ENCODE peak calls at places on chromosomes 1 and 21, in seven cellular contexts. One of them, this sample, is unnamed.

GRCh38 chr1:174401075-174401474 is 46.7 kb upstream of the GPR52 start:
- DNase-seq in HEK293T: no peak
- DNase-seq in AG04450: no peak
- DNase-seq in AG08396: no peak
- DNase-seq in foreskin fibroblast: no peak
- DNase-seq in stromal cell of bone marrow: no peak
- DNase-seq in astrocyte of the spinal cord: no peak
- DNase-seq in this sample: no peak

GRCh38 chr1:180157108-180157507 is 2.4 kb downstream of the QSOX1 start:
- DNase-seq in HEK293T: no peak
- DNase-seq in AG04450: no peak
- DNase-seq in AG08396: peak; percentile 64
- DNase-seq in foreskin fibroblast: peak; percentile 40
- DNase-seq in stromal cell of bone marrow: peak; percentile 33
- DNase-seq in astrocyte of the spinal cord: peak; percentile 64
- DNase-seq in this sample: peak; percentile 16

GRCh38 chr1:151816548-151816947 is 11.3 kb upstream of the LINGO4 start:
- DNase-seq in HEK293T: no peak
- DNase-seq in AG04450: no peak
- DNase-seq in AG08396: no peak
- DNase-seq in foreskin fibroblast: no peak
- DNase-seq in stromal cell of bone marrow: no peak
- DNase-seq in astrocyte of the spinal cord: no peak
- DNase-seq in this sample: no peak

GRCh38 chr1:46194641-46195179 is 3.5 kb downstream of the POMGNT1 start:
- DNase-seq in HEK293T: no peak
- DNase-seq in AG04450: no peak
- DNase-seq in AG08396: no peak
- DNase-seq in foreskin fibroblast: no peak
- DNase-seq in stromal cell of bone marrow: no peak
- DNase-seq in astrocyte of the spinal cord: no peak
- DNase-seq in this sample: no peak

GRCh38 chr1:74363220-74363619 is 128.0 kb downstream of the TNNI3K start:
- DNase-seq in HEK293T: no peak
- DNase-seq in AG04450: no peak
- DNase-seq in AG08396: no peak
- DNase-seq in foreskin fibroblast: no peak
- DNase-seq in stromal cell of bone marrow: no peak
- DNase-seq in astrocyte of the spinal cord: no peak
- DNase-seq in this sample: no peak

GRCh38 chr1:101109791-101110190 is 84.2 kb upstream of the DPH5 start:
- DNase-seq in HEK293T: no peak
- DNase-seq in AG04450: no peak
- DNase-seq in AG08396: no peak
- DNase-seq in foreskin fibroblast: no peak
- DNase-seq in stromal cell of bone marrow: no peak
- DNase-seq in astrocyte of the spinal cord: no peak
- DNase-seq in this sample: no peak

GRCh38 chr1:1869459-1869858 is 21.4 kb downstream of the GNB1 start:
- DNase-seq in HEK293T: no peak
- DNase-seq in AG04450: no peak
- DNase-seq in AG08396: no peak
- DNase-seq in foreskin fibroblast: no peak
- DNase-seq in stromal cell of bone marrow: no peak
- DNase-seq in astrocyte of the spinal cord: no peak
- DNase-seq in this sample: no peak

GRCh38 chr1:203142684-203143408 is 15.3 kb downstream of the ADORA1 start:
- DNase-seq in HEK293T: no peak
- DNase-seq in AG04450: no peak
- DNase-seq in AG08396: no peak
- DNase-seq in foreskin fibroblast: no peak
- DNase-seq in stromal cell of bone marrow: no peak
- DNase-seq in astrocyte of the spinal cord: no peak
- DNase-seq in this sample: no peak

GRCh38 chr21:26587621-26588260 is 14.7 kb upstream of the CYYR1 start:
- DNase-seq in HEK293T: no peak
- DNase-seq in AG04450: no peak
- DNase-seq in AG08396: peak; percentile 17
- DNase-seq in foreskin fibroblast: peak; percentile 57
- DNase-seq in stromal cell of bone marrow: peak; percentile 68
- DNase-seq in astrocyte of the spinal cord: peak; percentile 41
- DNase-seq in this sample: peak; percentile 83

GRCh38 chr1:3071507-3072177 is 2.6 kb downstream of the PRDM16 start:
- DNase-seq in HEK293T: no peak
- DNase-seq in AG04450: no peak
- DNase-seq in AG08396: no peak
- DNase-seq in foreskin fibroblast: no peak
- DNase-seq in stromal cell of bone marrow: no peak
- DNase-seq in astrocyte of the spinal cord: peak; percentile 32
- DNase-seq in this sample: no peak

GRCh38 chr21:42463861-42464515 is 32.0 kb downstream of the RSPH1 start:
- DNase-seq in HEK293T: peak; percentile 61
- DNase-seq in AG04450: peak; percentile 13
- DNase-seq in AG08396: no peak
- DNase-seq in foreskin fibroblast: no peak
- DNase-seq in stromal cell of bone marrow: no peak
- DNase-seq in astrocyte of the spinal cord: peak; percentile 42
- DNase-seq in this sample: no peak

GRCh38 chr1:154735801-154736163 is 127.8 kb upstream of the ADAR start:
- DNase-seq in HEK293T: no peak
- DNase-seq in AG04450: no peak
- DNase-seq in AG08396: no peak
- DNase-seq in foreskin fibroblast: no peak
- DNase-seq in stromal cell of bone marrow: no peak
- DNase-seq in astrocyte of the spinal cord: no peak
- DNase-seq in this sample: no peak

GRCh38 chr1:177174921-177175634 is 4.3 kb downstream of the BRINP2 start:
- DNase-seq in HEK293T: no peak
- DNase-seq in AG04450: no peak
- DNase-seq in AG08396: no peak
- DNase-seq in foreskin fibroblast: no peak
- DNase-seq in stromal cell of bone marrow: no peak
- DNase-seq in astrocyte of the spinal cord: no peak
- DNase-seq in this sample: no peak

GRCh38 chr1:23718482-23718881 is 24.8 kb upstream of the ELOA start:
- DNase-seq in HEK293T: peak; percentile 72
- DNase-seq in AG04450: no peak
- DNase-seq in AG08396: peak; percentile 41
- DNase-seq in foreskin fibroblast: peak; percentile 14
- DNase-seq in stromal cell of bone marrow: no peak
- DNase-seq in astrocyte of the spinal cord: peak; percentile 23
- DNase-seq in this sample: no peak

GRCh38 chr1:70509996-70510876 is 99.2 kb downstream of the CTH start:
- DNase-seq in HEK293T: peak; percentile 77
- DNase-seq in AG04450: peak; percentile 87
- DNase-seq in AG08396: peak; percentile 76
- DNase-seq in foreskin fibroblast: peak; percentile 88
- DNase-seq in stromal cell of bone marrow: peak; percentile 95
- DNase-seq in astrocyte of the spinal cord: peak; percentile 96
- DNase-seq in this sample: peak; percentile 95

GRCh38 chr1:17494114-17494729 is 45.3 kb upstream of the ARHGEF10L start:
- DNase-seq in HEK293T: peak; percentile 86
- DNase-seq in AG04450: peak; percentile 20
- DNase-seq in AG08396: peak; percentile 85
- DNase-seq in foreskin fibroblast: peak; percentile 37
- DNase-seq in stromal cell of bone marrow: peak; percentile 36
- DNase-seq in astrocyte of the spinal cord: peak; percentile 47
- DNase-seq in this sample: no peak

GRCh38 chr1:42944207-42944928 is 14.3 kb downstream of the SLC2A1 start:
- DNase-seq in HEK293T: no peak
- DNase-seq in AG04450: no peak
- DNase-seq in AG08396: no peak
- DNase-seq in foreskin fibroblast: no peak
- DNase-seq in stromal cell of bone marrow: no peak
- DNase-seq in astrocyte of the spinal cord: no peak
- DNase-seq in this sample: no peak

GRCh38 chr1:171126504-171126903 is 35.8 kb downstream of the FMO3 start:
- DNase-seq in HEK293T: no peak
- DNase-seq in AG04450: no peak
- DNase-seq in AG08396: no peak
- DNase-seq in foreskin fibroblast: no peak
- DNase-seq in stromal cell of bone marrow: no peak
- DNase-seq in astrocyte of the spinal cord: no peak
- DNase-seq in this sample: no peak

GRCh38 chr1:193348126-193349045 is 162.0 kb upstream of the B3GALT2 start:
- DNase-seq in HEK293T: no peak
- DNase-seq in AG04450: no peak
- DNase-seq in AG08396: no peak
- DNase-seq in foreskin fibroblast: peak; percentile 53
- DNase-seq in stromal cell of bone marrow: no peak
- DNase-seq in astrocyte of the spinal cord: peak; percentile 44
- DNase-seq in this sample: no peak

GRCh38 chr1:8822383-8823294 is 5.2 kb upstream of the RERE start:
- DNase-seq in HEK293T: peak; percentile 50
- DNase-seq in AG04450: peak; percentile 59
- DNase-seq in AG08396: peak; percentile 76
- DNase-seq in foreskin fibroblast: peak; percentile 96
- DNase-seq in stromal cell of bone marrow: peak; percentile 85
- DNase-seq in astrocyte of the spinal cord: peak; percentile 84
- DNase-seq in this sample: peak; percentile 89

GRCh38 chr1:162319510-162320160 is 57.0 kb downstream of the SPATA46 start:
- DNase-seq in HEK293T: no peak
- DNase-seq in AG04450: no peak
- DNase-seq in AG08396: peak; percentile 8
- DNase-seq in foreskin fibroblast: peak; percentile 24
- DNase-seq in stromal cell of bone marrow: no peak
- DNase-seq in astrocyte of the spinal cord: peak; percentile 17
- DNase-seq in this sample: peak; percentile 44

GRCh38 chr1:56447732-56448276 is 131.6 kb downstream of the PLPP3 start:
- DNase-seq in HEK293T: no peak
- DNase-seq in AG04450: no peak
- DNase-seq in AG08396: no peak
- DNase-seq in foreskin fibroblast: no peak
- DNase-seq in stromal cell of bone marrow: no peak
- DNase-seq in astrocyte of the spinal cord: no peak
- DNase-seq in this sample: no peak

GRCh38 chr21:43911015-43911934 is 46.3 kb downstream of the AGPAT3 start:
- DNase-seq in HEK293T: no peak
- DNase-seq in AG04450: no peak
- DNase-seq in AG08396: no peak
- DNase-seq in foreskin fibroblast: no peak
- DNase-seq in stromal cell of bone marrow: no peak
- DNase-seq in astrocyte of the spinal cord: no peak
- DNase-seq in this sample: no peak

GRCh38 chr1:38038836-38039235 is 7.8 kb downstream of the POU3F1 start:
- DNase-seq in HEK293T: no peak
- DNase-seq in AG04450: no peak
- DNase-seq in AG08396: no peak
- DNase-seq in foreskin fibroblast: no peak
- DNase-seq in stromal cell of bone marrow: peak; percentile 57
- DNase-seq in astrocyte of the spinal cord: peak; percentile 43
- DNase-seq in this sample: no peak

GRCh38 chr1:220124542-220124941 is 30.6 kb downstream of the IARS2 start:
- DNase-seq in HEK293T: no peak
- DNase-seq in AG04450: peak; percentile 15
- DNase-seq in AG08396: peak; percentile 9
- DNase-seq in foreskin fibroblast: no peak
- DNase-seq in stromal cell of bone marrow: no peak
- DNase-seq in astrocyte of the spinal cord: peak; percentile 19
- DNase-seq in this sample: peak; percentile 8

GRCh38 chr1:193187114-193187513 is 701 bp upstream of the B3GALT2 start:
- DNase-seq in HEK293T: no peak
- DNase-seq in AG04450: no peak
- DNase-seq in AG08396: no peak
- DNase-seq in foreskin fibroblast: no peak
- DNase-seq in stromal cell of bone marrow: no peak
- DNase-seq in astrocyte of the spinal cord: no peak
- DNase-seq in this sample: no peak

GRCh38 chr1:205983925-205984725 is 19.1 kb downstream of the RAB7B start:
- DNase-seq in HEK293T: peak; percentile 77
- DNase-seq in AG04450: peak; percentile 16
- DNase-seq in AG08396: peak; percentile 78
- DNase-seq in foreskin fibroblast: peak; percentile 47
- DNase-seq in stromal cell of bone marrow: no peak
- DNase-seq in astrocyte of the spinal cord: peak; percentile 55
- DNase-seq in this sample: no peak

GRCh38 chr1:30864681-30865080 is 43.9 kb downstream of the SDC3 start:
- DNase-seq in HEK293T: no peak
- DNase-seq in AG04450: no peak
- DNase-seq in AG08396: no peak
- DNase-seq in foreskin fibroblast: no peak
- DNase-seq in stromal cell of bone marrow: no peak
- DNase-seq in astrocyte of the spinal cord: no peak
- DNase-seq in this sample: no peak

GRCh38 chr21:44407493-44407892 is 47.8 kb upstream of the LRRC3 start:
- DNase-seq in HEK293T: no peak
- DNase-seq in AG04450: no peak
- DNase-seq in AG08396: no peak
- DNase-seq in foreskin fibroblast: no peak
- DNase-seq in stromal cell of bone marrow: no peak
- DNase-seq in astrocyte of the spinal cord: no peak
- DNase-seq in this sample: no peak

GRCh38 chr1:196494766-196495165 is 113.5 kb downstream of the KCNT2 start:
- DNase-seq in HEK293T: no peak
- DNase-seq in AG04450: no peak
- DNase-seq in AG08396: no peak
- DNase-seq in foreskin fibroblast: no peak
- DNase-seq in stromal cell of bone marrow: no peak
- DNase-seq in astrocyte of the spinal cord: no peak
- DNase-seq in this sample: no peak

GRCh38 chr1:38431669-38432376 is 385.2 kb upstream of the POU3F1 start:
- DNase-seq in HEK293T: no peak
- DNase-seq in AG04450: no peak
- DNase-seq in AG08396: no peak
- DNase-seq in foreskin fibroblast: no peak
- DNase-seq in stromal cell of bone marrow: no peak
- DNase-seq in astrocyte of the spinal cord: no peak
- DNase-seq in this sample: no peak

GRCh38 chr1:99644302-99645004 is 1.5 kb upstream of the PALMD start:
- DNase-seq in HEK293T: no peak
- DNase-seq in AG04450: no peak
- DNase-seq in AG08396: no peak
- DNase-seq in foreskin fibroblast: no peak
- DNase-seq in stromal cell of bone marrow: no peak
- DNase-seq in astrocyte of the spinal cord: no peak
- DNase-seq in this sample: no peak

GRCh38 chr1:92425617-92426016 is 61.1 kb downstream of the GFI1 start:
- DNase-seq in HEK293T: no peak
- DNase-seq in AG04450: no peak
- DNase-seq in AG08396: no peak
- DNase-seq in foreskin fibroblast: no peak
- DNase-seq in stromal cell of bone marrow: no peak
- DNase-seq in astrocyte of the spinal cord: no peak
- DNase-seq in this sample: no peak

This sample was measured in skeletal muscle cell.